ENCODE peak calls at places on chromosomes 11 and 22, in eight cellular contexts. I is AG04449; G is heart right ventricle; O is kidney epithelial cell; W is activated T-cell treated with anti-CD3 and anti-CD28 coated beads for 48 hours; Z is stimulated activated CD8-positive, alpha-beta memory T cell treated with anti-CD3 and anti-CD28 coated beads, Interleukin-2, amount 100 ng/mL, for 48 hours; U is BE2C; Y is T-helper 9 cell. H is an unnamed sample.
A peak's percentile ranks its signal among the peaks of the same experiment; 100 is the strongest.

GRCh38 chr11:119148855-119149370 is at the start of gene ABCG4:
- DNase-seq in G (no peak), Z (no peak), W (peak; percentile 16), I (no peak), U (peak; percentile 46), O (no peak), Y (peak; percentile 12), H (no peak)

GRCh38 chr11:96162816-96163499 is 180.0 kb downstream of the MAML2 start:
- DNase-seq in Y (no peak), I (no peak), Z (no peak), O (no peak), U (no peak), G (peak; percentile 67), W (no peak), H (no peak)

GRCh38 chr22:17366830-17367229 is 2.4 kb upstream of the CECR2 start:
- DNase-seq in W (peak; percentile 41), Z (peak; percentile 28), U (peak; percentile 47), G (peak; percentile 53), Y (no peak), I (no peak), O (no peak), H (no peak)

GRCh38 chr11:1072116-1072820 is 2.4 kb upstream of the MUC2 start:
- DNase-seq in O (peak; percentile 57), Y (no peak), U (no peak), Z (no peak), I (no peak), G (peak; percentile 66), W (no peak), H (no peak)

GRCh38 chr11:12005476-12005875 is 3.0 kb downstream of the DKK3 start:
- DNase-seq in Z (no peak), Y (no peak), G (no peak), W (no peak), U (no peak), O (no peak), I (peak; percentile 38), H (no peak)

GRCh38 chr11:3984896-3985295 is 109.7 kb upstream of the RRM1 start:
- DNase-seq in I (no peak), Z (peak; percentile 13), U (no peak), O (no peak), Y (no peak), W (peak; percentile 33), G (no peak), H (peak; percentile 13)

GRCh38 chr11:2315395-2316168 is 13.8 kb downstream of the TSPAN32 start:
- DNase-seq in O (no peak), Z (no peak), I (no peak), U (no peak), W (no peak), Y (no peak), G (no peak), H (no peak)

GRCh38 chr22:44023404-44024287 is 456 bp upstream of the PARVB start:
- DNase-seq in U (peak; percentile 52), Z (no peak), W (peak; percentile 35), Y (no peak), O (no peak), G (no peak), I (no peak), H (peak; percentile 83)

GRCh38 chr11:69055598-69056516 is 7.1 kb downstream of the TPCN2 start:
- DNase-seq in W (peak; percentile 12), U (peak; percentile 80), Z (peak; percentile 28), G (no peak), Y (no peak), I (no peak), O (no peak), H (peak; percentile 85)

GRCh38 chr22:20946080-20946986 is 20.7 kb upstream of the AIFM3 start:
- DNase-seq in G (no peak), O (no peak), W (no peak), Z (no peak), U (no peak), I (no peak), Y (no peak), H (no peak)

GRCh38 chr11:74443071-74443864 is 24.1 kb downstream of the KCNE3 start:
- DNase-seq in O (no peak), W (no peak), G (no peak), U (peak; percentile 58), Y (no peak), I (no peak), Z (no peak), H (no peak)

GRCh38 chr11:119683783-119684182 is 45.2 kb downstream of the NECTIN1 start:
- DNase-seq in Z (no peak), I (no peak), G (no peak), W (no peak), Y (no peak), U (no peak), O (no peak), H (no peak)

GRCh38 chr11:92750794-92751193 is 218.7 kb upstream of the MTNR1B start:
- DNase-seq in O (no peak), Z (no peak), G (no peak), I (no peak), W (no peak), Y (no peak), U (no peak), H (no peak)

GRCh38 chr11:11456896-11457295 is 103.8 kb upstream of the CSNK2A3 start:
- DNase-seq in I (no peak), Y (no peak), W (no peak), O (no peak), U (no peak), Z (no peak), G (no peak), H (no peak)

GRCh38 chr22:29840498-29840897 is 2.4 kb upstream of the ASCC2 start:
- DNase-seq in Z (no peak), G (no peak), W (no peak), U (no peak), Y (no peak), O (no peak), I (no peak), H (no peak)

GRCh38 chr11:11324090-11324489 is 29.0 kb downstream of the CSNK2A3 start:
- DNase-seq in I (no peak), W (no peak), Y (no peak), G (no peak), U (no peak), Z (no peak), O (no peak), H (no peak)

GRCh38 chr11:15889972-15890371 is 466.4 kb downstream of the SOX6 start:
- DNase-seq in W (no peak), Y (no peak), O (no peak), I (peak; percentile 59), G (no peak), Z (no peak), U (no peak), H (no peak)

GRCh38 chr11:111378773-111379499 is at the start of gene POU2AF1:
- DNase-seq in W (peak; percentile 66), U (no peak), I (no peak), O (no peak), Z (peak; percentile 58), G (no peak), Y (peak; percentile 34), H (peak; percentile 64)

GRCh38 chr22:20571531-20572007 is 64.2 kb downstream of the MED15 start:
- DNase-seq in I (no peak), Y (peak; percentile 70), W (peak; percentile 55), G (peak; percentile 42), Z (peak; percentile 58), O (no peak), U (peak; percentile 73), H (peak; percentile 61)

GRCh38 chr11:3641191-3641590 is 601 bp downstream of the ART5 start:
- DNase-seq in I (no peak), Z (no peak), U (no peak), O (no peak), W (no peak), Y (no peak), G (no peak), H (no peak)

GRCh38 chr22:39773976-39774539 is 119.5 kb downstream of the ENTHD1 start:
- DNase-seq in I (no peak), Z (no peak), U (no peak), W (peak; percentile 4), Y (no peak), O (no peak), G (no peak), H (no peak)

GRCh38 chr11:10564692-10565318 is 3.7 kb downstream of the LYVE1 start:
- DNase-seq in G (no peak), U (no peak), Y (no peak), O (no peak), Z (no peak), W (no peak), I (no peak), H (no peak)

GRCh38 chr11:21567628-21568290 is 625.1 kb upstream of the ANO5 start:
- DNase-seq in U (no peak), W (no peak), G (no peak), Z (no peak), I (no peak), O (no peak), Y (no peak), H (no peak)

GRCh38 chr22:24588756-24589481 is 4.0 kb downstream of the LRRC75B start:
- DNase-seq in I (no peak), W (no peak), O (no peak), G (no peak), U (peak; percentile 52), Y (no peak), Z (no peak), H (no peak)

GRCh38 chr22:44159230-44159629 is 21.5 kb upstream of the PARVG start:
- DNase-seq in I (no peak), G (no peak), O (no peak), U (no peak), Z (no peak), W (no peak), Y (no peak), H (no peak)

GRCh38 chr11:122033193-122033592 is 82.8 kb downstream of the BLID start:
- DNase-seq in U (no peak), Y (no peak), I (no peak), O (no peak), Z (no peak), G (no peak), W (no peak), H (no peak)

GRCh38 chr11:63710476-63711217 is 29.3 kb downstream of the RTN3 start:
- DNase-seq in G (no peak), U (no peak), Z (no peak), I (peak; percentile 74), O (no peak), Y (no peak), W (no peak), H (no peak)

GRCh38 chr22:41919357-41920224 is 4.7 kb upstream of the SHISA8 start:
- DNase-seq in W (no peak), Z (no peak), O (no peak), Y (peak; percentile 16), G (peak; percentile 67), I (no peak), U (peak; percentile 65), H (no peak)

GRCh38 chr22:22463855-22464540 is 44.5 kb downstream of the ZNF280B start:
- DNase-seq in I (no peak), Y (peak; percentile 29), G (peak; percentile 51), O (no peak), Z (peak; percentile 9), U (peak; percentile 65), W (peak; percentile 18), H (peak; percentile 44)

GRCh38 chr11:32893947-32894827 is 1.6 kb downstream of the QSER1 start:
- DNase-seq in G (no peak), Z (no peak), I (peak; percentile 38), U (peak; percentile 13), W (peak; percentile 3), Y (peak; percentile 16), O (peak; percentile 83), H (no peak)

GRCh38 chr11:102930451-102930850 is 25.1 kb downstream of the MMP13 start:
- DNase-seq in Y (no peak), W (no peak), I (no peak), U (no peak), Z (no peak), G (no peak), O (no peak), H (no peak)

GRCh38 chr11:100980156-100980555 is 149.5 kb downstream of the PGR start:
- DNase-seq in I (no peak), Y (no peak), U (no peak), O (no peak), W (no peak), G (no peak), Z (no peak), H (no peak)

GRCh38 chr11:44914105-44914504 is 36.6 kb downstream of the TP53I11 start:
- DNase-seq in O (no peak), G (no peak), Y (no peak), Z (no peak), I (no peak), U (no peak), W (no peak), H (no peak)

GRCh38 chr11:57426439-57426753 is 525 bp downstream of the SLC43A3 start:
- DNase-seq in Y (no peak), I (no peak), Z (no peak), G (no peak), W (no peak), U (no peak), O (no peak), H (peak; percentile 60)

H was measured in stimulated activated effector memory CD8-positive, alpha-beta T cell treated with anti-CD3 and anti-CD28 coated beads, Interleukin-12 subunit alpha, Interleukin-12 subunit beta, amount 100 ng/mL, for 72 hours.